ENCODE peak calls at places on chromosomes 5 and 9, in four cellular contexts. A is stimulated activated CD4-positive, alpha-beta T cell treated with anti-CD3 and anti-CD28 coated beads, Interleukin-1b, Interleukin-23, amount 100 ng/mL, for 24 hours; E is activated CD8-positive, alpha-beta memory T cell treated with anti-CD3 and anti-CD28 coated beads for 1 hour; T is type B pancreatic cell. J is an unnamed sample.

GRCh38 chr9:134399435-134400056 is 73.3 kb downstream of the RXRA start:
- DNase-seq in A (no peak), E (no peak), T (no peak), J (no peak)

GRCh38 chr9:91185193-91185886 is 176.4 kb downstream of the AUH start:
- DNase-seq in A (no peak), E (no peak), T (no peak), J (no peak)

GRCh38 chr9:21452681-21453080 is 12.4 kb downstream of the IFNA1 start:
- DNase-seq in A (no peak), E (no peak), T (no peak), J (no peak)

GRCh38 chr9:93916358-93916757 is 38.8 kb downstream of the BARX1 start:
- DNase-seq in A (no peak), E (no peak), T (no peak), J (no peak)

GRCh38 chr9:23492126-23493002 is 333.7 kb downstream of the ELAVL2 start:
- DNase-seq in A (no peak), E (no peak), T (no peak), J (no peak)

GRCh38 chr9:110975969-110976368 is 62.3 kb downstream of the LPAR1 start:
- DNase-seq in A (no peak), E (no peak), T (no peak), J (no peak)

GRCh38 chr5:4017076-4017803 is 421.6 kb downstream of the IRX1 start:
- DNase-seq in A (no peak), E (no peak), T (no peak), J (no peak)

GRCh38 chr9:35813434-35814105 is 1.3 kb downstream of the HINT2 start:
- DNase-seq in A (no peak), E (no peak), T (no peak), J (no peak)

GRCh38 chr5:93532370-93532769 is 48.6 kb downstream of the NR2F1-AS1 start:
- DNase-seq in A (no peak), E (no peak), T (no peak), J (peak)

GRCh38 chr9:75937859-75938258 is 47.4 kb downstream of the PCSK5 start:
- DNase-seq in A (no peak), E (no peak), T (no peak), J (no peak)

GRCh38 chr9:106286249-106286648 is 576.7 kb upstream of the ZNF462 start:
- DNase-seq in A (no peak), E (no peak), T (no peak), J (no peak)

GRCh38 chr9:98105006-98105405 is 14.0 kb downstream of the TRIM14 start:
- DNase-seq in A (no peak), E (no peak), T (no peak), J (no peak)

GRCh38 chr5:154385236-154385512 is 60.6 kb upstream of the SAP30L start:
- DNase-seq in A (no peak), E (no peak), T (no peak), J (no peak)

GRCh38 chr9:131833083-131833482 is 93.2 kb upstream of the RAPGEF1 start:
- DNase-seq in A (no peak), E (no peak), T (no peak), J (no peak)

GRCh38 chr9:116471093-116471906 is 215.8 kb upstream of the TRIM32 start:
- DNase-seq in A (no peak), E (no peak), T (peak), J (no peak)

GRCh38 chr5:923473-923873 is 30.8 kb downstream of the TRIP13 start:
- DNase-seq in A (peak), E (peak), T (peak), J (no peak)

GRCh38 chr9:93937193-93937592 is 18.0 kb downstream of the BARX1 start:
- DNase-seq in A (no peak), E (no peak), T (no peak), J (no peak)

GRCh38 chr9:96086936-96087582 is 211.6 kb downstream of the ERCC6L2 start:
- DNase-seq in A (no peak), E (no peak), T (no peak), J (no peak)

GRCh38 chr9:130183133-130183762 is 11.0 kb downstream of the NCS1 start:
- DNase-seq in A (no peak), E (no peak), T (peak), J (no peak)

GRCh38 chr9:100213730-100214477 is 114.9 kb downstream of the INVS start:
- DNase-seq in A (no peak), E (no peak), T (no peak), J (no peak)

GRCh38 chr5:157431544-157432200 is 28.3 kb upstream of the NIPAL4 start:
- DNase-seq in A (peak), E (no peak), T (no peak), J (no peak)

GRCh38 chr5:16773990-16774389 is 157.2 kb upstream of the RETREG1 start:
- DNase-seq in A (no peak), E (no peak), T (no peak), J (no peak)

GRCh38 chr5:175394601-175395000 is 49.4 kb downstream of the DRD1 start:
- DNase-seq in A (no peak), E (no peak), T (no peak), J (no peak)

GRCh38 chr5:1643651-1644392 is 120.1 kb upstream of the LPCAT1 start:
- DNase-seq in A (no peak), E (no peak), T (no peak), J (no peak)

J was measured in cerebellar nuclear complex.